ENCODE peak calls at places on chromosomes 3 and 15, in four cellular contexts. One of them, this sample, is unnamed.
A peak's percentile ranks its signal among the peaks of the same experiment; 100 is the strongest.

GRCh38 chr15:33994005-33994615 is 25.8 kb downstream of the CHRM5 start:
- DNase-seq in A549: no peak
- DNase-seq in Caco-2: peak; percentile 38
- DNase-seq in uterus: no peak
- DNase-seq in this sample: peak; percentile 35

GRCh38 chr15:101505610-101506337 is 16.3 kb upstream of the PCSK6 start:
- DNase-seq in uterus: no peak
- DNase-seq in Caco-2: no peak
- DNase-seq in A549: no peak
- DNase-seq in this sample: no peak

GRCh38 chr3:42262525-42262924 is 3.5 kb downstream of the CCK start:
- DNase-seq in uterus: no peak
- DNase-seq in Caco-2: no peak
- DNase-seq in A549: peak; percentile 14
- DNase-seq in this sample: peak; percentile 59

GRCh38 chr3:60770532-60770931 is 480.7 kb downstream of the FHIT start:
- DNase-seq in Caco-2: peak; percentile 67
- DNase-seq in A549: no peak
- DNase-seq in uterus: no peak
- DNase-seq in this sample: no peak

GRCh38 chr3:136862611-136862951 is 573 bp downstream of the NCK1 start:
- DNase-seq in A549: peak; percentile 39
- DNase-seq in uterus: peak; percentile 68
- DNase-seq in Caco-2: peak; percentile 80
- DNase-seq in this sample: peak; percentile 72

GRCh38 chr3:135487261-135487660 is 478.3 kb upstream of the PPP2R3A start:
- DNase-seq in uterus: no peak
- DNase-seq in Caco-2: no peak
- DNase-seq in A549: no peak
- DNase-seq in this sample: no peak

GRCh38 chr3:139312959-139313358 is 30.9 kb upstream of the MRPS22 start:
- DNase-seq in uterus: no peak
- DNase-seq in Caco-2: peak; percentile 28
- DNase-seq in A549: peak; percentile 46
- DNase-seq in this sample: no peak

GRCh38 chr3:177452487-177452886 is 255.2 kb upstream of the TBL1XR1 start:
- DNase-seq in uterus: no peak
- DNase-seq in A549: no peak
- DNase-seq in Caco-2: no peak
- DNase-seq in this sample: peak; percentile 63

GRCh38 chr15:33934896-33935295 is 33.4 kb upstream of the CHRM5 start:
- DNase-seq in Caco-2: no peak
- DNase-seq in uterus: no peak
- DNase-seq in A549: no peak
- DNase-seq in this sample: peak; percentile 33

GRCh38 chr3:156216216-156216615 is 95.8 kb downstream of the KCNAB1 start:
- DNase-seq in uterus: no peak
- DNase-seq in Caco-2: no peak
- DNase-seq in A549: no peak
- DNase-seq in this sample: no peak

GRCh38 chr15:76904461-76905012 is 603 bp downstream of the SCAPER start:
- DNase-seq in uterus: no peak
- DNase-seq in Caco-2: peak; percentile 67
- DNase-seq in A549: peak; percentile 46
- DNase-seq in this sample: peak; percentile 29

GRCh38 chr15:58583171-58583908 is 151.5 kb downstream of the LIPC start:
- DNase-seq in uterus: no peak
- DNase-seq in A549: no peak
- DNase-seq in Caco-2: no peak
- DNase-seq in this sample: no peak

GRCh38 chr15:62269504-62269903 is 104.4 kb upstream of the C2CD4B start:
- DNase-seq in Caco-2: peak; percentile 15
- DNase-seq in A549: no peak
- DNase-seq in uterus: no peak
- DNase-seq in this sample: no peak

GRCh38 chr3:158532099-158532734 is 38.8 kb upstream of the MLF1 start:
- DNase-seq in Caco-2: peak; percentile 9
- DNase-seq in A549: peak; percentile 23
- DNase-seq in uterus: no peak
- DNase-seq in this sample: no peak

GRCh38 chr3:189167027-189167766 is 4.6 kb upstream of the TPRG1 start:
- DNase-seq in A549: peak; percentile 8
- DNase-seq in uterus: no peak
- DNase-seq in Caco-2: peak; percentile 12
- DNase-seq in this sample: no peak

GRCh38 chr3:157786216-157786615 is 283.0 kb upstream of the VEPH1 start:
- DNase-seq in uterus: no peak
- DNase-seq in Caco-2: no peak
- DNase-seq in A549: no peak
- DNase-seq in this sample: no peak

GRCh38 chr3:167033866-167034265 is 346.2 kb downstream of the ZBBX start:
- DNase-seq in uterus: no peak
- DNase-seq in A549: no peak
- DNase-seq in Caco-2: no peak
- DNase-seq in this sample: no peak

GRCh38 chr15:64072812-64073211 is 20.8 kb downstream of the CIAO2A start:
- DNase-seq in uterus: no peak
- DNase-seq in A549: no peak
- DNase-seq in Caco-2: no peak
- DNase-seq in this sample: no peak
- H3K4me3 ChIP-seq in uterus: no peak overlapping the region
- H3K4me3 ChIP-seq in A549: no peak overlapping the region
- H3K4me3 ChIP-seq in Caco-2: no peak overlapping the region
- H3K4me3 ChIP-seq in this sample: no peak overlapping the region

DNA sequence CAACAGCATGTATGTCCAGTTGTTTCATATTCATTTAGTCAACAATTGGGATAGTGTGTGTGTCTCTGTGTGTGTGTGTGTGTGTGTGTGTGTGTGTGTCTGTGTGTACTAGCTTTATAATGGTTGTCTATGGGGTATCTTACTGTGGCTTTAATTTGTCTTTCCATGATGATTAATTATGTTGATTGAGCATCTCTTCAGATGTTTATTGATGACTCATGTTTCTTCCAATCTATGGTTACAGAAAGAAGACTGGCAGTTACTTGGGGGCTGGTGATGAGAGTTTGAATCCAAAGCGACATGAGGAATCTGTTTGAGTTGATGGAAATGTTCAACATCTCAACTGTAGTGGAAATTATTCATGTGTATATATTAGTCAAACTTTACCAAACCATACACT is 440.1 kb downstream of the ZNF385D start:
- DNase-seq in A549: no peak
- DNase-seq in uterus: no peak
- DNase-seq in Caco-2: no peak
- DNase-seq in this sample: no peak
- H3K9me3 ChIP-seq in A549: no peaks in the 10 kb centered on the region
- H3K9me3 ChIP-seq in uterus: no peaks in the 10 kb centered on the region
- H3K9me3 ChIP-seq in Caco-2: no peaks in the 10 kb centered on the region
- H3K9me3 ChIP-seq in this sample: no peaks in the 10 kb centered on the region

GRCh38 chr3:194687638-194688206 is 2.0 kb downstream of the FAM43A start:
- DNase-seq in uterus: peak; percentile 67
- DNase-seq in Caco-2: peak; percentile 64
- DNase-seq in A549: peak; percentile 41
- DNase-seq in this sample: peak; percentile 62
- H3K4me3 ChIP-seq in uterus: peak overlapping the region; percentile 57
- H3K4me3 ChIP-seq in Caco-2: peak overlapping the region; percentile 23
- H3K4me3 ChIP-seq in A549: peak overlapping the region; percentile 55
- H3K4me3 ChIP-seq in this sample: peak overlapping the region; percentile 72

GRCh38 chr15:25181290-25182097 is 226.7 kb downstream of the SNRPN start:
- DNase-seq in A549: no peak
- DNase-seq in Caco-2: no peak
- DNase-seq in uterus: peak; percentile 8
- DNase-seq in this sample: no peak
- H3K9me3 ChIP-seq in A549: no peaks in the 10 kb centered on the region
- H3K9me3 ChIP-seq in Caco-2: peaks cover 50% of the 10 kb centered on the region
- H3K9me3 ChIP-seq in uterus: no peaks in the 10 kb centered on the region
- H3K9me3 ChIP-seq in this sample: no peaks in the 10 kb centered on the region

GRCh38 chr3:14645453-14645852 is 6.1 kb upstream of the CCDC174 start:
- DNase-seq in A549: no peak
- DNase-seq in Caco-2: no peak
- DNase-seq in uterus: no peak
- DNase-seq in this sample: no peak

GRCh38 chr3:14647976-14648955 is 3.3 kb upstream of the CCDC174 start:
- DNase-seq in Caco-2: no peak
- DNase-seq in uterus: no peak
- DNase-seq in A549: no peak
- DNase-seq in this sample: no peak

GRCh38 chr3:14649466-14649865 is 2.1 kb upstream of the CCDC174 start:
- DNase-seq in Caco-2: no peak
- DNase-seq in uterus: no peak
- DNase-seq in A549: no peak
- DNase-seq in this sample: no peak

GRCh38 chr3:14646589-14647413 is 4.8 kb upstream of the CCDC174 start:
- DNase-seq in uterus: no peak
- DNase-seq in A549: no peak
- DNase-seq in Caco-2: no peak
- DNase-seq in this sample: no peak

GRCh38 chr3:14646150-14646573 is 5.4 kb upstream of the CCDC174 start:
- DNase-seq in A549: no peak
- DNase-seq in Caco-2: no peak
- DNase-seq in uterus: no peak
- DNase-seq in this sample: no peak
- H3K4me3 ChIP-seq in A549: no peak overlapping the region
- H3K4me3 ChIP-seq in Caco-2: no peak overlapping the region
- H3K4me3 ChIP-seq in uterus: no peak overlapping the region
- H3K4me3 ChIP-seq in this sample: no peak overlapping the region

GRCh38 chr3:23665741-23666140 is 140.0 kb upstream of the UBE2E1 start:
- DNase-seq in Caco-2: no peak
- DNase-seq in uterus: no peak
- DNase-seq in A549: no peak
- DNase-seq in this sample: no peak
- H3K9me3 ChIP-seq in Caco-2: no peaks in the 10 kb centered on the region
- H3K9me3 ChIP-seq in uterus: no peaks in the 10 kb centered on the region
- H3K9me3 ChIP-seq in A549: no peaks in the 10 kb centered on the region
- H3K9me3 ChIP-seq in this sample: no peaks in the 10 kb centered on the region